ENCODE peak calls at places on chromosomes 2 and 18, in seven cellular contexts. Y is fibroblast of lung, I is fibroblast of mammary gland, W is left ventricle myocardium inferior, E is SK-N-MC, H is adipocyte, A is cardiac fibroblast. K is an unnamed sample.
A peak's percentile ranks its signal among the peaks of the same experiment; 100 is the strongest.

GRCh38 chr2:144914113-144914512 is 394.2 kb upstream of the ZEB2 start:
- DNase-seq in Y (no peak), I (no peak), W (no peak), E (no peak), H (peak; percentile 3), A (no peak), K (no peak)

GRCh38 chr2:196183528-196184231 is 12.3 kb upstream of the STK17B start:
- DNase-seq in Y (no peak), I (no peak), W (no peak), E (no peak), H (no peak), A (no peak), K (no peak)

GRCh38 chr18:79882522-79883241 is 68.8 kb downstream of the SLC66A2 start:
- DNase-seq in Y (no peak), I (no peak), W (no peak), E (no peak), H (no peak), A (no peak), K (no peak)

GRCh38 chr2:114610677-114611076 is 168.2 kb downstream of the DPP10 start:
- DNase-seq in Y (no peak), I (no peak), W (no peak), E (no peak), H (no peak), A (no peak), K (no peak)

GRCh38 chr2:160397530-160397865 is 96.1 kb downstream of the RBMS1 start:
- DNase-seq in Y (no peak), I (peak; percentile 63), W (no peak), E (no peak), H (peak; percentile 59), A (peak; percentile 55), K (no peak)

GRCh38 chr2:27209621-27210401 is 2.0 kb upstream of the ATRAID start:
- DNase-seq in Y (peak; percentile 62), I (no peak), W (no peak), E (no peak), H (no peak), A (peak; percentile 30), K (no peak)

GRCh38 chr2:7037340-7038333 is 120.4 kb downstream of the RNF144A start:
- DNase-seq in Y (peak; percentile 74), I (peak; percentile 77), W (peak; percentile 54), E (peak; percentile 16), H (peak; percentile 94), A (peak; percentile 76), K (peak; percentile 89)

GRCh38 chr2:61597300-61598289 is 59.4 kb upstream of the XPO1 start:
- DNase-seq in Y (no peak), I (no peak), W (no peak), E (no peak), H (no peak), A (no peak), K (no peak)

GRCh38 chr2:120421830-120422175 is 75.9 kb downstream of the INHBB start:
- DNase-seq in Y (no peak), I (no peak), W (no peak), E (no peak), H (no peak), A (no peak), K (no peak)

GRCh38 chr2:9795071-9795470 is 48.2 kb upstream of the TAF1B start:
- DNase-seq in Y (no peak), I (no peak), W (no peak), E (no peak), H (no peak), A (no peak), K (no peak)

GRCh38 chr2:183243760-183244159 is 119.5 kb downstream of the NUP35 start:
- DNase-seq in Y (no peak), I (no peak), W (no peak), E (no peak), H (no peak), A (no peak), K (no peak)

GRCh38 chr2:47984041-47984440 is 77.7 kb upstream of the FBXO11 start:
- DNase-seq in Y (peak; percentile 2), I (peak; percentile 20), W (no peak), E (no peak), H (no peak), A (peak; percentile 18), K (no peak)

GRCh38 chr2:101113441-101114267 is 37.5 kb downstream of the TBC1D8 start:
- DNase-seq in Y (peak; percentile 87), I (peak; percentile 99), W (no peak), E (peak; percentile 88), H (peak; percentile 78), A (peak; percentile 87), K (no peak)

GRCh38 chr2:215693269-215693998 is 257.6 kb upstream of the FN1 start:
- DNase-seq in Y (peak; percentile 94), I (peak; percentile 91), W (no peak), E (no peak), H (peak; percentile 83), A (peak; percentile 88), K (no peak)

GRCh38 chr2:206084468-206084869 is 1.5 kb downstream of the INO80D start:
- DNase-seq in Y (peak; percentile 82), I (peak; percentile 86), W (peak; percentile 53), E (no peak), H (peak; percentile 75), A (peak; percentile 77), K (peak; percentile 86)

GRCh38 chr2:174711206-174711605 is 53.1 kb downstream of the CHRNA1 start:
- DNase-seq in Y (no peak), I (peak; percentile 41), W (no peak), E (no peak), H (no peak), A (peak; percentile 32), K (no peak)

GRCh38 chr2:135021618-135022017 is 25.6 kb downstream of the MAP3K19 start:
- DNase-seq in Y (no peak), I (no peak), W (no peak), E (no peak), H (no peak), A (no peak), K (no peak)

GRCh38 chr18:74139888-74140287 is 7.7 kb downstream of the FBXO15 start:
- DNase-seq in Y (peak; percentile 34), I (peak; percentile 76), W (no peak), E (no peak), H (peak; percentile 61), A (peak; percentile 38), K (no peak)

GRCh38 chr2:11872247-11872947 is 126.0 kb downstream of the LPIN1 start:
- DNase-seq in Y (no peak), I (no peak), W (no peak), E (no peak), H (no peak), A (peak; percentile 9), K (no peak)

DNA sequence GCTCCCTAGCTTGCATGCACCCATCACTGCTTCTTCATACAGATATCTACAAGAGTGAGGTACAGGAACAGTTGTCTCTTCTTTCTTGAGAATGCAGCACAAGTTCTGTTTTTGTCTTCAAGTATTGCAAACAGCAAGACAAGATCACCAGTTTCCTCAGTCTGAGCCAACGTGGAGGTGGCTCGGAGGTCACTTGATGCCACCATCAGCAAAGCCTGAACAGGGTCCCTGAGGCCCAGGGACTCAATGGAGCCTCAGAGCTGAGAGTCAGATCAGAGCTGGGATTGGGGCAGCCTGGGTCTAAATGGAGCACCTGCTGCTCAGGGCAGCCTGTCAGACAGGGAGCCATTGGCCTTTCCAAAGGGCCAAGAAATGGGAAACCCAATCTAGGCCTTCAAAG is 290.7 kb upstream of the ID2 start:
- DNase-seq in Y (no peak), I (no peak), W (no peak), E (no peak), H (no peak), A (no peak), K (no peak)
- H3K4me3 ChIP-seq in Y (no peak overlapping the region), I (no peak overlapping the region), W (no peak overlapping the region), E (no peak overlapping the region), H (no peak overlapping the region), A (no peak overlapping the region), K (no peak overlapping the region)

GRCh38 chr2:32416519-32416918 is 59.7 kb downstream of the BIRC6 start:
- DNase-seq in Y (no peak), I (no peak), W (no peak), E (no peak), H (no peak), A (no peak), K (no peak)
- H3K4me3 ChIP-seq in Y (no peak overlapping the region), I (no peak overlapping the region), W (no peak overlapping the region), E (no peak overlapping the region), H (no peak overlapping the region), A (no peak overlapping the region), K (no peak overlapping the region)

GRCh38 chr2:176130153-176130916 is 830 bp downstream of the HOXD8 start:
- DNase-seq in Y (no peak), I (peak; percentile 86), W (no peak), E (no peak), H (peak; percentile 45), A (no peak), K (no peak)

GRCh38 chr2:176131617-176132396 is 2.3 kb downstream of the HOXD8 start:
- DNase-seq in Y (no peak), I (no peak), W (no peak), E (no peak), H (no peak), A (no peak), K (no peak)

GRCh38 chr2:176129825-176130152 is 284 bp downstream of the HOXD8 start:
- DNase-seq in Y (no peak), I (no peak), W (no peak), E (no peak), H (no peak), A (no peak), K (no peak)

GRCh38 chr2:176132397-176133086 is 3.0 kb downstream of the HOXD8 start:
- DNase-seq in Y (peak; percentile 47), I (peak; percentile 66), W (no peak), E (no peak), H (no peak), A (no peak), K (no peak)

GRCh38 chr2:176130917-176131616 is 1.6 kb downstream of the HOXD8 start:
- DNase-seq in Y (no peak), I (no peak), W (no peak), E (no peak), H (no peak), A (no peak), K (no peak)
- H3K4me3 ChIP-seq in Y (no peak overlapping the region), I (peak overlapping the region; percentile 71), W (peak overlapping the region; percentile 62), E (peak overlapping the region; percentile 89), H (peak overlapping the region; percentile 91), A (no peak overlapping the region), K (peak overlapping the region; percentile 61)

GRCh38 chr2:88172882-88173281 is 2.7 kb downstream of the THNSL2 start:
- DNase-seq in Y (no peak), I (no peak), W (no peak), E (no peak), H (no peak), A (no peak), K (no peak)

GRCh38 chr2:88165604-88166003 is 4.5 kb upstream of the THNSL2 start:
- DNase-seq in Y (no peak), I (no peak), W (no peak), E (no peak), H (no peak), A (no peak), K (no peak)

GRCh38 chr2:88171966-88172365 is 1.8 kb downstream of the THNSL2 start:
- DNase-seq in Y (no peak), I (no peak), W (no peak), E (no peak), H (no peak), A (no peak), K (no peak)

GRCh38 chr2:88167740-88168139 is 2.4 kb upstream of the THNSL2 start:
- DNase-seq in Y (no peak), I (peak; percentile 10), W (no peak), E (no peak), H (no peak), A (no peak), K (no peak)

DNA sequence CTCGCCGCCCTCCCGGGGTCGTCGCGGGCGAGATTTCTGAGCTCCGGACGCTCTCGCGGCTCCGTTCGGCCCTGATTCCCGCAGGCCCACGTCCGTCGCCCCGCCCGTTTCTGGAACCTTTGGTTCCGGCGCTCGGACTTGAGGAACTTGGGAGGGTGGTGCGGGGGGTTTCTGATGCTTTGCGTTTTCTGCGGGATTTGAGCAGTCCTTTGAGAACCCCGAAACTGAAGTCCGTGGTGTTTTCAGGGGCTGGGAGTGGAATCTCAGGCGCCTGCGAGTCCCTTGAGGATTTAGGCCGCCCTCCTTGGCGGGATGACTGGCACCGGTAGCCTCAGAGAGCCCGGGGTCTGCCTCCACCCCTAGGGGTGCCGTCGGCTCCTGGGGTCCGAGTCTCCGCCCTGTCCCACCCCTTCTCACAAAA is 336 bp downstream of the THNSL2 start:
- DNase-seq in Y (peak; percentile 52), I (peak; percentile 25), W (no peak), E (no peak), H (peak; percentile 54), A (no peak), K (no peak)
- H3K4me3 ChIP-seq in Y (peak overlapping the region; percentile 79), I (peak overlapping the region; percentile 57), W (peak overlapping the region; percentile 79), E (no peak overlapping the region), H (peak overlapping the region; percentile 85), A (peak overlapping the region; percentile 54), K (peak overlapping the region; percentile 70)